ENCODE peak calls at places on chromosomes 7 and 10, in four cellular contexts. A is astrocyte of the spinal cord, O is NB4, P is mucosa of descending colon. I is an unnamed sample.

GRCh38 chr10:1344846-1345245 is 288.7 kb downstream of the WDR37 start:
- DNase-seq in P (no peak), A (no peak), O (no peak), I (no peak)

GRCh38 chr7:90409667-90410066 is 6.4 kb downstream of the CLDN12 start:
- DNase-seq in A (no peak), P (no peak), O (no peak), I (no peak)

GRCh38 chr7:43454936-43455518 is 127.9 kb upstream of the STK17A start:
- DNase-seq in P (no peak), O (peak), A (peak), I (peak)

GRCh38 chr7:146185844-146186243 is 69.2 kb downstream of the CNTNAP2 start:
- DNase-seq in O (peak), A (no peak), P (no peak), I (peak)

GRCh38 chr7:16810112-16810511 is 5.3 kb upstream of the AGR2 start:
- DNase-seq in P (no peak), A (peak), O (no peak), I (no peak)

GRCh38 chr10:58477122-58477521 is 35.5 kb upstream of the BICC1 start:
- DNase-seq in P (no peak), O (no peak), A (peak), I (no peak)

GRCh38 chr10:91909178-91909677 is at the start of gene FGFBP3:
- DNase-seq in O (peak), A (peak), P (no peak), I (peak)

GRCh38 chr7:100162874-100163533 is 4.5 kb upstream of the TRAPPC14 start:
- DNase-seq in O (peak), A (no peak), P (peak), I (peak)

GRCh38 chr10:13087986-13088618 is 11.9 kb upstream of the OPTN start:
- DNase-seq in P (no peak), A (peak), O (peak), I (peak)

GRCh38 chr10:126133906-126134703 is 237.7 kb downstream of the FANK1 start:
- DNase-seq in A (peak), O (no peak), P (no peak), I (peak)

GRCh38 chr10:44039599-44039998 is 345.3 kb downstream of the CXCL12 start:
- DNase-seq in O (no peak), A (peak), P (no peak), I (no peak)

GRCh38 chr10:9205558-9205957 is 1151.1 kb downstream of the GATA3 start:
- DNase-seq in O (no peak), P (no peak), A (no peak), I (no peak)

GRCh38 chr10:27611209-27611608 is 107.1 kb downstream of the RAB18 start:
- DNase-seq in O (no peak), A (no peak), P (no peak), I (peak)

GRCh38 chr7:29854257-29854938 is 48.1 kb downstream of the WIPF3 start:
- DNase-seq in A (no peak), O (peak), P (no peak), I (peak)

GRCh38 chr10:23702977-23703414 is 264.1 kb downstream of the OTUD1 start:
- DNase-seq in A (peak), P (peak), O (peak), I (peak)

GRCh38 chr10:100788027-100788900 is 42.9 kb downstream of the PAX2 start:
- DNase-seq in A (no peak), P (no peak), O (no peak), I (no peak)

GRCh38 chr10:114367676-114368391 is 36.5 kb downstream of the AFAP1L2 start:
- DNase-seq in P (no peak), A (peak), O (no peak), I (no peak)

GRCh38 chr7:31778296-31778695 is 91.3 kb downstream of the PPP1R17 start:
- DNase-seq in O (no peak), P (no peak), A (no peak), I (no peak)

GRCh38 chr10:22672594-22673392 is 41.6 kb downstream of the PIP4K2A start:
- DNase-seq in P (no peak), A (no peak), O (no peak), I (no peak)

GRCh38 chr10:28661035-28661434 is 16.3 kb upstream of the BAMBI start:
- DNase-seq in A (peak), O (no peak), P (no peak), I (peak)

GRCh38 chr7:152527610-152528032 is 91.8 kb upstream of the KMT2C start:
- DNase-seq in A (no peak), P (no peak), O (no peak), I (no peak)

GRCh38 chr7:20449146-20449648 is 118.5 kb downstream of the ITGB8 start:
- DNase-seq in A (no peak), O (no peak), P (no peak), I (no peak)
- TF ChIP-seq CTCF in A (no peak), O (no peak), P (no peak), I (no peak)

GRCh38 chr7:93218997-93219827 is 7.1 kb downstream of the HEPACAM2 start:
- DNase-seq in A (no peak), P (no peak), O (no peak), I (no peak)
- TF ChIP-seq CTCF in A (no peak), P (no peak), O (no peak), I (no peak)

DNA sequence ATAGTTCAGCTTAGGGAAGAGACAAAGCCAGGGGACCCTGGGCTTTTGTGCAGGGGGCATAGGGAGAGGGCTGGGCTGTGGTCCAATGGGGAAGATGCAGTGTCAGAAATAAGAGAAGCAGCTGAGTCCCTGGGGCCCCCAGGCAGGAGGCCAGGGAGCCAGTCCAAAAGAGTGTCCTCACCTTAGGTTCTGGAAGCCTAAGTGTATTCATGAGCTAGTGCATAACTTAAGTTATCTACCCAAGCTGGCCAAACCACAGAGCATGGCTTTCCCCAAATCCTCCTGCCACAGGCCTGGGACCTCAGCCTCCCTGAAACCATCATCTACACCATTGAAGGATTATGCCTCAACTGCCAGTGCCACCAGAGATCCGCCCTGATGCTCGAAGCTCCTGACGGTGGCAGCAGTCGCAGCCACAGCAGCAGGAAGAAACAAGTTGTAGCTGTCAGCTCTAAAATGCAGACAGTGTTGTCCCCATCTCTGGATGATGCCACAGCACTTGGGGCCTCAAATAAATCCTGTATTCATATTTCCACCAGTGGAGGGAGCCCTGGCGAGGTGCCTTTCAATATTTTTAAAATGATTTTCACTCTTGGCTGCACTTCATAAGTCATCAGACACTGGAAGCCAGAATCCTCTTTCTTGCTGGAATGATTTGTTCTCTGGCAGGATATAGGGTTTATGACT is 574.6 kb downstream of the GRID1 start:
- DNase-seq in O (peak), A (peak), P (no peak), I (peak)
- TF ChIP-seq CTCF in O (peak), A (peak), P (no peak), I (no peak)

GRCh38 chr7:21480693-21481403 is 53.0 kb downstream of the SP4 start:
- DNase-seq in P (no peak), O (no peak), A (no peak), I (no peak)
- TF ChIP-seq CTCF in P (no peak), O (no peak), A (no peak), I (no peak)

GRCh38 chr10:33334839-33335549 is 527 bp upstream of the NRP1 start:
- DNase-seq in O (peak), P (peak), A (peak), I (peak)
- TF ChIP-seq CTCF in O (peak), P (peak), A (peak), I (peak)

DNA sequence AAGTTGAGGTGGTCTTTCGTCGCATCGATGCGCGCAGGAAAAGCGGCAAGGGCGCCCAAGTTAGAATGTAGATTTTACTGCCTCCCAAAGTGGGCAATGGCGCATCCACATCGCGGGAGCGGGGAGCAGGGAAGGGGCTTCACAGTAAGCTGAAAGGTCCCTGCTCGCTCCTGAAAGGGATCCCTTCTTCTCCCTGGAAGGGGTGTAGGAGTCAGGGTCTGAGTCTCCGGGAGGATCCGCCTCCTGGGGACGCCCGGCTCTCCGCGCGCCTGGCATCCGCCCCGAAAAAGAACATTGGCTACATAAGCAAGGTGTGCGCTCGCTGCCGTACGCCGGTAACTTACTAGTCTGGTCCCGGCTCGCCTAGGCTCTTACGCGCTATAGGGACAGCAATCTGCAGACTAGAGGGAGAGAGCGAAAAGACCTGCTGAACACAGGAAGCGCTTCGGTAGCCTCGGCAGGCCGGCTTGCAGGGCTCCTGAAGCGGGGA is 802 bp downstream of the UNC5B start:
- DNase-seq in A (peak), O (peak), P (peak), I (peak)
- TF ChIP-seq CTCF in A (no peak), O (no peak), P (no peak), I (no peak)

I was measured in MCF 10A.